ENCODE peak calls at places on chromosomes 11 and 22, in seven cellular contexts. R is activated CD4-positive, alpha-beta T cell treated with anti-CD3 and anti-CD28 coated beads, Interleukin-2, amount 50 U/mL, for 1 hour; S is amygdala; V is RPMI8226; O is fibroblast of lung; Z is retina; A is LNCaP clone FGC. N is an unnamed sample.

GRCh38 chr22:46425011-46425410 is 89.5 kb downstream of the TRMU start:
- DNase-seq in R (no peak), S (no peak), V (no peak), O (peak), Z (no peak), A (no peak), N (no peak)

GRCh38 chr11:100640071-100640470 is 47.0 kb upstream of the ARHGAP42 start:
- DNase-seq in R (no peak), S (no peak), V (no peak), O (no peak), Z (no peak), A (no peak), N (no peak)

GRCh38 chr22:38135133-38135706 is 24.7 kb upstream of the BAIAP2L2 start:
- DNase-seq in R (no peak), S (no peak), V (peak), O (peak), Z (no peak), A (no peak), N (peak)

GRCh38 chr11:112355726-112356125 is 95.1 kb upstream of the PLET1 start:
- DNase-seq in R (no peak), S (no peak), V (peak), O (peak), Z (no peak), A (peak), N (no peak)

GRCh38 chr11:87421422-87421821 is 383.7 kb downstream of the TMEM135 start:
- DNase-seq in R (no peak), S (no peak), V (peak), O (peak), Z (peak), A (peak), N (peak)

GRCh38 chr22:35749808-35750207 is 32.1 kb downstream of the APOL5 start:
- DNase-seq in R (no peak), S (no peak), V (no peak), O (peak), Z (no peak), A (no peak), N (no peak)

GRCh38 chr11:93765551-93765950 is 18.5 kb upstream of the MED17 start:
- DNase-seq in R (no peak), S (no peak), V (no peak), O (peak), Z (no peak), A (no peak), N (no peak)

GRCh38 chr11:75557649-75558494 is 4.2 kb upstream of the SERPINH1 start:
- DNase-seq in R (no peak), S (no peak), V (no peak), O (peak), Z (no peak), A (no peak), N (no peak)